ENCODE peak calls at places on chromosomes 5 and 9, in six cellular contexts. X is stomach, P is A549, G is transverse colon, L is esophagus muscularis mucosa, B is GM12878. E is an unnamed sample. For H3K4me1, the result is how much of the 10 kb centered on the place peaks cover.

GRCh38 chr9:31390352-31391025 is 994.0 kb upstream of the ACO1 start:
- DNase-seq in P (no peak), G (no peak), L (no peak), B (no peak), X (no peak), E (no peak)

GRCh38 chr5:149526855-149527590 is 24.2 kb downstream of the CSNK1A1 start:
- DNase-seq in G (no peak), X (no peak), P (no peak), L (no peak), B (no peak), E (no peak)

GRCh38 chr5:55856511-55857246 is 5.5 kb downstream of the IL31RA start:
- DNase-seq in G (no peak), P (no peak), L (no peak), X (no peak), B (no peak), E (no peak)

GRCh38 chr9:76255781-76256455 is 138.3 kb downstream of the RFK start:
- DNase-seq in B (no peak), G (peak), L (peak), X (peak), P (peak), E (peak)

GRCh38 chr9:3240651-3241268 is 285.0 kb downstream of the RFX3 start:
- DNase-seq in P (peak), L (no peak), B (peak), G (peak), X (peak), E (peak)

GRCh38 chr5:76341935-76342334 is 61.1 kb upstream of the IQGAP2 start:
- DNase-seq in G (no peak), L (no peak), B (no peak), X (peak), P (no peak), E (no peak)

GRCh38 chr5:160289721-160290120 is 22.6 kb downstream of the CCNJL start:
- DNase-seq in G (no peak), L (no peak), X (peak), B (no peak), P (no peak), E (no peak)

GRCh38 chr5:113202904-113203716 is 226.5 kb downstream of the DCP2 start:
- DNase-seq in P (peak), B (no peak), L (no peak), X (peak), G (no peak), E (no peak)

GRCh38 chr5:154608531-154609011 is 130.5 kb upstream of the HAND1 start:
- DNase-seq in X (no peak), P (no peak), L (no peak), B (no peak), G (no peak), E (no peak)

GRCh38 chr9:20028849-20029231 is 240.0 kb upstream of the SLC24A2 start:
- DNase-seq in B (no peak), P (no peak), L (no peak), X (no peak), G (no peak), E (no peak)

DNA sequence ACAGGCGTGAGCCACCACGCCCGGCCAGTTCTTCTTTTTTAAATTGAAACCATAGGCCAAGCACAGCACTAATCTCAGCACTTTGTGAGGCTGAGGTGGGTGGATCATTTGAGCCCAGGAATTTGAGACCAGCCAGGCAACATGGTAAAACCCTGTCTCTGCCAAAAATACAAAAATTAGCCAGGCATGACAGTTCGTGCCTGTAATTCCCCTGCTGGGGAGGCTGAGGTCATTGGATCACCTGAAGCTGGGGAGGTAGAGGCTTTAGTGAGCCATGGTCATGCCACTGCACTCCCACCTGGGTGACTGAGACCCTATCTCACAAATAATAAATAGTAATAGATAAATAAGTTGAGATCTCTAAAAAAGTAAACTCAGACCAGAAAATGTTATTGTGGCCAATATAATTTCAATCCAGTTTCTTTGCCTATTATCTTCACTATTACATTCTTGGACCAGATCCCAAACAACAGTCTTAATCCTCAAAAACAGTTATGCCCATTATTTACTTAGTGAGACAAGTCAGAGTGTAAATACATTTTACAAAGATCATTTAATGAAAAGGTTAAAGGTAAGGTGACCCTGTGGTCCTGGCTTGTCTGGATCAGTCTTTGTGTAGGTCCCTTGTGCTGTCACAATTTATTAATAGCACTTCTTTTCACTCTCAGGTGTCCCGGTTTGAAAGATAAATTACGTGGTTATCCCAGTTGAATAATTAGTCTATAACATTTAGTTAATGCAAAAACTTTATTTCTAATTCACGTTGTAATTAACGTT is 53.6 kb downstream of the RAB24 start:
- DNase-seq in B (no peak), G (no peak), L (no peak), X (no peak), P (no peak), E (no peak)
- TF ChIP-seq EP300 in B (no peak), G (no peak), L (no peak), X (no peak), P (no peak), E (no peak)

DNA sequence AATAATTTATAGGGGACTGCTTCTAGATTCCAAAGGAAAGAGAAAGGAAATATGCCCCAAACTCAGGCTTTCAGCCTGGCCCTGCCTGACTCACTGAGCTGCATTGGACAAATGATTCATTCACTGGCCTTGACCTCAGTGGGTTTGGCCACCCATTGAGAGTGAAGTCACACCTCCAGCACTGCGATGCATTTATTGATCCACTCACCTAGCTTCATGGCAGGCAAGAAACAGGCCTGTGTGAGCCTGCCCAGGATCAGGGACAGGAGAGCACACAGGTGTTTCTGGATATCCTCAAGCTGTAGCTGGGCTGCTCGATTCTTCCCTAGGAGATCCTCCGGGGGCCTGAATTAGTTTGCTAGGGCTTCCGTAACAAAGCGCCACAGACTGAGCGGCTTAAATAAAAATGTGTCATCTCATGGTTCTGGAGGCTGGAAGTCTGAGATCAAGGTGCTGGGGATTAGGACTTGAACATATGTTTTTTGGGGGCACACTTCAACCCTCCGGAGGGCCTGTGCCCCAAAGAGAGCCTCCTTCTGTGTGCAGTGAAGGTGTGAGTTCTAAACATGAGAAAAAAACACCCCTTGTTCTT is 7.3 kb upstream of the DUSP1 start:
- DNase-seq in L (no peak), G (peak), B (no peak), P (peak), X (peak), E (peak)
- H3K4me1 ChIP-seq in L (half or more), G (half or more), B (under half), P (half or more), X (half or more), E (under half)

GRCh38 chr5:53381-54174 is 38.4 kb upstream of the PLEKHG4B start:
- DNase-seq in B (no peak), G (peak), X (peak), L (no peak), P (peak), E (no peak)
- H3K4me3 ChIP-seq in B (no peak), G (peak), X (peak), L (peak), P (peak), E (peak)

GRCh38 chr5:162719720-162720119 is 652.1 kb downstream of the GABRG2 start:
- DNase-seq in B (no peak), X (no peak), P (no peak), G (no peak), L (no peak), E (no peak)
- TF ChIP-seq EP300 in B (no peak), X (no peak), P (no peak), G (no peak), L (no peak), E (no peak)